ENCODE peak calls at places on chromosomes 11 and 22, in eight cellular contexts. F is HTR-8/SVneo; Q is upper lobe of right lung; C is AG08395; Y is stimulated activated CD4-positive, alpha-beta T cell treated with anti-CD3 and anti-CD28 coated beads, Interleukin-12 subunit alpha, Interleukin-12 subunit beta, amount 100 ng/mL, for 48 hours; P is NCI-H345; R is NCI-H1930; I is activated effector memory CD4-positive, alpha-beta T cell treated with Interleukin-2 at 50 U/mL for 16 hours. N is an unnamed sample.

GRCh38 chr11:78318321-78318720 is 99.3 kb downstream of the GAB2 start:
- DNase-seq in F (no peak), Q (no peak), C (peak; percentile 17), Y (no peak), P (no peak), R (no peak), I (no peak), N (no peak)

GRCh38 chr11:11000546-11001283 is 142.9 kb upstream of the ZBED5 start:
- DNase-seq in F (no peak), Q (no peak), C (no peak), Y (no peak), P (no peak), R (no peak), I (no peak), N (no peak)

GRCh38 chr11:78290293-78291176 is 101.8 kb downstream of the USP35 start:
- DNase-seq in F (peak; percentile 32), Q (no peak), C (peak; percentile 44), Y (no peak), P (no peak), R (no peak), I (no peak), N (peak; percentile 58)

GRCh38 chr11:67633758-67634365 is 4.1 kb upstream of the NUDT8 start:
- DNase-seq in F (no peak), Q (peak; percentile 64), C (no peak), Y (no peak), P (no peak), R (no peak), I (no peak), N (no peak)

GRCh38 chr11:83033367-83033766 is 38.3 kb downstream of the RAB30 start:
- DNase-seq in F (no peak), Q (no peak), C (no peak), Y (no peak), P (no peak), R (no peak), I (no peak), N (no peak)

GRCh38 chr22:19641254-19641982 is 72.9 kb upstream of the SEPTIN5 start:
- DNase-seq in F (no peak), Q (no peak), C (no peak), Y (no peak), P (no peak), R (peak; percentile 87), I (no peak), N (no peak)

GRCh38 chr11:2767751-2768150 is 68.0 kb upstream of the KCNQ1OT1 start:
- DNase-seq in F (no peak), Q (no peak), C (no peak), Y (no peak), P (no peak), R (no peak), I (no peak), N (no peak)

GRCh38 chr22:39182478-39183030 is 30.1 kb upstream of the CBX7 start:
- DNase-seq in F (no peak), Q (no peak), C (no peak), Y (no peak), P (no peak), R (no peak), I (no peak), N (no peak)

GRCh38 chr22:35749808-35750207 is 32.1 kb downstream of the APOL5 start:
- DNase-seq in F (no peak), Q (no peak), C (peak; percentile 77), Y (no peak), P (no peak), R (no peak), I (no peak), N (no peak)